ENCODE peak calls at places on chromosomes 2 and 18, in six cellular contexts. Z is PC-3, L is GM23248, N is fibroblast of lung, V is MM.1S, H is neuronal stem cell. D is an unnamed sample. For H3K27me3, the result is how much of the 10 kb centered on the place peaks cover.

GRCh38 chr18:48124857-48125626 is 194.6 kb upstream of the SMAD2 start:
- DNase-seq in V (no peak), L (no peak), H (no peak), Z (no peak), N (no peak), D (no peak)

GRCh38 chr2:225010804-225011203 is 31.5 kb downstream of the DOCK10 start:
- DNase-seq in Z (peak), V (no peak), L (peak), H (no peak), N (peak), D (no peak)

GRCh38 chr2:120398961-120399888 is 53.3 kb downstream of the INHBB start:
- DNase-seq in H (no peak), N (no peak), L (no peak), Z (peak), V (no peak), D (no peak)

GRCh38 chr2:163802289-163802688 is 66.5 kb upstream of the FIGN start:
- DNase-seq in Z (no peak), N (peak), L (no peak), V (no peak), H (no peak), D (no peak)

GRCh38 chr2:119574108-119574815 is 30.0 kb downstream of the CFAP221 start:
- DNase-seq in V (peak), Z (no peak), H (no peak), N (no peak), L (no peak), D (no peak)

GRCh38 chr18:8813621-8814020 is 108.3 kb downstream of the MTCL1 start:
- DNase-seq in L (peak), V (no peak), Z (no peak), H (no peak), N (peak), D (no peak)

GRCh38 chr2:217277646-217278048 is 417.8 kb upstream of the TNP1 start:
- DNase-seq in H (no peak), Z (peak), N (peak), V (no peak), L (peak), D (no peak)

GRCh38 chr2:130252880-130253645 is 54.8 kb upstream of the TUBA3E start:
- DNase-seq in Z (no peak), V (no peak), N (no peak), H (no peak), L (peak), D (peak)

GRCh38 chr2:190553254-190553653 is 18.7 kb upstream of the NEMP2 start:
- DNase-seq in L (no peak), N (no peak), H (no peak), V (no peak), Z (no peak), D (no peak)

GRCh38 chr2:20173064-20173463 is 51.9 kb downstream of the SDC1 start:
- DNase-seq in N (no peak), H (no peak), L (no peak), V (no peak), Z (no peak), D (no peak)

GRCh38 chr2:213806125-213806726 is 522.0 kb downstream of the SPAG16 start:
- DNase-seq in V (peak), L (peak), N (peak), Z (peak), H (no peak), D (no peak)

GRCh38 chr2:110993557-110994231 is 127.0 kb upstream of the BCL2L11 start:
- DNase-seq in L (no peak), V (no peak), Z (peak), H (no peak), N (peak), D (no peak)

GRCh38 chr2:211033765-211034164 is 477.4 kb downstream of the CPS1 start:
- DNase-seq in Z (peak), V (peak), H (no peak), N (peak), L (peak), D (no peak)

GRCh38 chr2:160329196-160329595 is 129.1 kb upstream of the ITGB6 start:
- DNase-seq in L (no peak), V (no peak), N (no peak), Z (no peak), H (no peak), D (no peak)

GRCh38 chr2:187658952-187659525 is 104.8 kb upstream of the TFPI start:
- DNase-seq in N (peak), L (peak), V (no peak), H (peak), Z (peak), D (no peak)

GRCh38 chr2:70103531-70104061 is 16.3 kb downstream of the PCBP1 start:
- DNase-seq in L (no peak), Z (no peak), N (no peak), V (peak), H (no peak), D (no peak)

GRCh38 chr2:109609352-109610024 is 4.3 kb downstream of the SEPTIN10 start:
- DNase-seq in L (peak), V (peak), N (peak), Z (peak), H (no peak), D (no peak)

GRCh38 chr18:45738660-45739059 is 14.7 kb downstream of the SLC14A1 start:
- DNase-seq in V (no peak), N (no peak), H (no peak), Z (no peak), L (no peak), D (no peak)

GRCh38 chr2:168136392-168136977 is 110.9 kb downstream of the STK39 start:
- DNase-seq in Z (peak), N (peak), V (peak), H (no peak), L (peak), D (no peak)

GRCh38 chr2:189880963-189881362 is 96.7 kb downstream of the PMS1 start:
- DNase-seq in Z (no peak), H (no peak), V (no peak), L (no peak), N (no peak), D (no peak)

GRCh38 chr2:160489096-160489495 is 4.5 kb downstream of the RBMS1 start:
- DNase-seq in N (peak), H (no peak), Z (peak), V (no peak), L (peak), D (no peak)

GRCh38 chr2:98454073-98454472 is 9.4 kb downstream of the INPP4A start:
- DNase-seq in H (no peak), V (no peak), N (no peak), L (no peak), Z (peak), D (no peak)

GRCh38 chr18:56556907-56557306 is 81.5 kb downstream of the TXNL1 start:
- DNase-seq in H (no peak), N (no peak), L (no peak), V (no peak), Z (no peak), D (no peak)

GRCh38 chr2:8494151-8494550 is 187.7 kb upstream of the ID2 start:
- DNase-seq in H (no peak), L (no peak), Z (no peak), N (no peak), V (no peak), D (no peak)

GRCh38 chr18:77133920-77134496 is 1.4 kb upstream of the MBP start:
- DNase-seq in N (no peak), L (peak), Z (no peak), V (no peak), H (no peak), D (peak)

GRCh38 chr18:76932026-76932819 is 109.9 kb downstream of the ZNF236 start:
- DNase-seq in H (no peak), V (no peak), N (peak), L (peak), Z (no peak), D (no peak)

GRCh38 chr2:84900951-84901350 is 4.5 kb upstream of the TMSB10 start:
- DNase-seq in H (no peak), L (no peak), Z (no peak), N (no peak), V (no peak), D (peak)

GRCh38 chr18:12271376-12272235 is 17.4 kb downstream of the CIDEA start:
- DNase-seq in H (peak), Z (peak), V (peak), N (peak), L (peak), D (peak)

GRCh38 chr2:165109915-165110314 is 93.9 kb downstream of the SCN3A start:
- DNase-seq in L (no peak), V (no peak), H (no peak), N (no peak), Z (no peak), D (no peak)
- H3K9ac ChIP-seq in L (no peak), V (no peak), H (no peak), N (no peak), Z (no peak), D (no peak)

GRCh38 chr2:176150338-176151198 is 782 bp upstream of the HOXD4 start:
- DNase-seq in N (no peak), Z (no peak), V (no peak), L (no peak), H (no peak), D (no peak)
- H3K27me3 ChIP-seq in N (half or more), Z (under half), V (under half), L (under half), H (half or more), D (under half)

GRCh38 chr2:121599963-121600651 is 49.2 kb downstream of the CLASP1 start:
- DNase-seq in N (peak), H (no peak), V (no peak), Z (peak), L (no peak), D (no peak)

GRCh38 chr2:121595012-121595891 is 54.0 kb downstream of the CLASP1 start:
- DNase-seq in L (no peak), N (no peak), Z (no peak), H (no peak), V (no peak), D (no peak)

GRCh38 chr2:121591199-121591598 is 58.1 kb downstream of the CLASP1 start:
- DNase-seq in Z (no peak), V (no peak), L (no peak), H (no peak), N (no peak), D (no peak)

GRCh38 chr2:121598087-121598486 is 51.2 kb downstream of the CLASP1 start:
- DNase-seq in Z (peak), N (no peak), H (no peak), V (no peak), L (no peak), D (no peak)

DNA sequence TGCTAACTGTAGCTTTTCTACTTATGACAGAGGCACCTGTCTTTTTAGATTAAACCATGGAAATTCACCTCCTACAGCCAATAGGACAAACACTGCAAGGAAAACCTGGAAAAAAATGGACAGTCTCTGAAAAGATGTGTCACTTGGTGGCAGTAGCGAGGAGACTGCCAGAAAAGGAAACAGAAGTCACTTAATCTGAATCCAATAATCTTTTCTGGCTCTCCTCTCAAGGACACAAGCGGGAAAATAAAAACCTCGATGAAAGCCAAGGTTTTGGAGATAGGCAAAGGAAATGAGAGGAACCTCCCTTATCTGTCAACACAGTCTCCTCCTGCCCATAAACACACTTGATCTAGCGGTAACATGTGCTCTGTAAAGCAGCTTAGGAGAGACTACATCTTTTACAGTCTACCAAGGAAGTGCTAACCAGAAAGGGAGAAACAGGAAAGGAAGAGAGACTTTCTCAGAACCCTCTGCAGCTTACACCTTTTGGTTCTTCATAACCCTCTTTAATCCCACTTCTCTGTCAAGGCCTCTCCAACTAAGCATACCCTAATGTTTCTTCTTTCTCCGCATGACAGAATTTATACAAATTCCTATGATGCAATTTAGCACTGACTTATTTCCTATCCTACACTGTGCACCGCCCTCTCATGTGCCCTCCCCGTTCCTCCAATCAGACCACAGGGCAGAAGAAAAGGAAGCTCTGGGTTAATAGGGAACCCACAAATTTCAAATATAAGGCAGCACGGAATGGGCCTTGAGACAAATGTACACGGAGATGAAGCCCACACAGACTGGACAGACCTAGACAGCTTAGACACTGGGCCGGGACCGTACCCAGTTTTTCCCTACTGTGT is 52.8 kb downstream of the CLASP1 start:
- DNase-seq in V (no peak), L (peak), H (no peak), N (peak), Z (peak), D (peak)
- H3K4me3 ChIP-seq in V (no peak), L (peak), H (no peak), N (no peak), Z (peak), D (no peak)

DNA sequence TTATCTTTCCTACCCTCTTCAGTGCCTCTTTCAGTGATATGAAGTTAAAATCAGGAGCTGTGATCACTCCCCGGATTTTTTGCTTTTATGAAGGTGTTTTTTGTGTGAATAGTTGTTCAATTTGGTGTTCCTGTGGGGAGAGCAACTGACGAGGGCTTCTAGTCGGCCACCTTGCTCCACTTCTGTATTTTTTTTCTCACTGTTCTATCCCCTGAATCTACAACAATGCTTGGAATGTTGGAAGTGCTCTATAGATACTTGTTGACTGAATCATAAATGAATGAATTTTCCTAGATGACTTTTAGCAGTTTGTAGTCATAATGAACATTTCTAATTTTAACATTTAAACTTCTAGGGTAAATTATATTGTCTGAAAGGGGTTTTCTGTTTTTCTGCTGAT is 247.3 kb downstream of the ZNF385B start:
- DNase-seq in N (peak), H (no peak), V (no peak), L (peak), Z (no peak), D (no peak)
- H3K9ac ChIP-seq in N (no peak), H (no peak), V (no peak), L (no peak), Z (no peak), D (no peak)

GRCh38 chr2:11123856-11124759 is 31.2 kb upstream of the SLC66A3 start:
- DNase-seq in H (peak), Z (peak), L (peak), N (peak), V (peak), D (peak)

GRCh38 chr2:11123001-11123809 is 32.1 kb upstream of the SLC66A3 start:
- DNase-seq in N (no peak), Z (no peak), L (no peak), H (no peak), V (no peak), D (no peak)

GRCh38 chr2:11122380-11122779 is 32.9 kb upstream of the SLC66A3 start:
- DNase-seq in L (no peak), N (peak), Z (no peak), V (no peak), H (no peak), D (no peak)

GRCh38 chr2:11121099-11121822 is 34.0 kb upstream of the SLC66A3 start:
- DNase-seq in H (no peak), L (peak), V (no peak), N (no peak), Z (no peak), D (no peak)

GRCh38 chr2:11121823-11122155 is 33.5 kb upstream of the SLC66A3 start:
- DNase-seq in H (no peak), Z (no peak), V (no peak), N (no peak), L (no peak), D (no peak)
- H3K27me3 ChIP-seq in H (under half), Z (under half), V (under half), N (under half), L (under half), D (under half)